ENCODE peak calls at places on chromosomes 1 and 21, in four cellular contexts. G is HepG2, R is H1, L is K562. Y is an unnamed sample.

GRCh38 chr21:14095021-14095420 is 115.7 kb downstream of the LIPI start:
- DNase-seq in G (no peak), R (no peak), L (no peak), Y (no peak)

GRCh38 chr1:92399076-92399475 is 87.6 kb downstream of the GFI1 start:
- DNase-seq in L (no peak), R (no peak), G (no peak), Y (no peak)

GRCh38 chr1:162111572-162111971 is 42.1 kb downstream of the NOS1AP start:
- DNase-seq in R (no peak), L (no peak), G (no peak), Y (no peak)

GRCh38 chr1:12617511-12617900 is 504 bp downstream of the DHRS3 start:
- DNase-seq in L (no peak), G (peak), R (no peak), Y (no peak)

GRCh38 chr1:246591504-246591903 is 25.2 kb downstream of the CNST start:
- DNase-seq in R (no peak), G (no peak), L (no peak), Y (no peak)

GRCh38 chr1:176696109-176696508 is 233.1 kb downstream of the PAPPA2 start:
- DNase-seq in L (no peak), R (no peak), G (no peak), Y (no peak)

GRCh38 chr1:231691618-231692259 is 65.1 kb downstream of the DISC1 start:
- DNase-seq in G (peak), R (peak), L (peak), Y (peak)

GRCh38 chr1:52654063-52654462 is 21.1 kb downstream of the SHISAL2A start:
- DNase-seq in R (no peak), L (no peak), G (no peak), Y (no peak)

GRCh38 chr1:36343651-36344394 is 20.4 kb upstream of the EVA1B start:
- DNase-seq in G (no peak), L (no peak), R (no peak), Y (no peak)

GRCh38 chr1:206575165-206575893 is 36.9 kb downstream of the EIF2D start:
- DNase-seq in L (peak), G (no peak), R (no peak), Y (no peak)

GRCh38 chr1:43329995-43330751 is 7.4 kb upstream of the MPL start:
- DNase-seq in L (peak), R (no peak), G (no peak), Y (no peak)

GRCh38 chr1:64396817-64397216 is 73.1 kb upstream of the CACHD1 start:
- DNase-seq in R (peak), G (no peak), L (no peak), Y (no peak)

GRCh38 chr1:247111636-247112478 is 7.7 kb upstream of the ZNF669 start:
- DNase-seq in L (peak), G (peak), R (no peak), Y (peak)

GRCh38 chr1:80961464-80962190 is 839.1 kb upstream of the ADGRL2 start:
- DNase-seq in L (no peak), R (no peak), G (no peak), Y (no peak)

GRCh38 chr1:14625587-14626447 is 27.3 kb downstream of the KAZN start:
- DNase-seq in L (no peak), R (no peak), G (no peak), Y (no peak)

GRCh38 chr1:119713538-119714456 is 2.1 kb downstream of the PHGDH start:
- DNase-seq in L (no peak), G (no peak), R (no peak), Y (no peak)

GRCh38 chr1:225449774-225450173 is 21.9 kb upstream of the LBR start:
- DNase-seq in G (no peak), L (no peak), R (no peak), Y (no peak)

GRCh38 chr1:9203623-9204022 is 31.0 kb upstream of the H6PD start:
- DNase-seq in L (no peak), G (no peak), R (no peak), Y (no peak)

GRCh38 chr1:64474639-64475038 is 4.7 kb downstream of the CACHD1 start:
- DNase-seq in L (no peak), R (no peak), G (no peak), Y (no peak)

GRCh38 chr1:235075121-235075954 is 53.3 kb downstream of the TOMM20 start:
- DNase-seq in L (no peak), R (no peak), G (peak), Y (peak)

GRCh38 chr1:35706846-35707245 is 11.8 kb downstream of the C1orf216 start:
- DNase-seq in L (no peak), G (no peak), R (no peak), Y (no peak)

GRCh38 chr1:52919720-52920199 is 1.8 kb downstream of the ECHDC2 start:
- DNase-seq in G (no peak), R (no peak), L (no peak), Y (no peak)

GRCh38 chr21:29343517-29343916 is 44.8 kb downstream of the BACH1 start:
- DNase-seq in R (no peak), L (no peak), G (no peak), Y (no peak)

GRCh38 chr1:30648408-30649000 is 74.9 kb downstream of the MATN1 start:
- DNase-seq in R (no peak), L (no peak), G (no peak), Y (no peak)

GRCh38 chr1:10380594-10381275 is 18.1 kb upstream of the PGD start:
- DNase-seq in L (no peak), G (peak), R (no peak), Y (peak)

GRCh38 chr1:173409613-173410012 is 67.5 kb upstream of the PRDX6 start:
- DNase-seq in L (no peak), G (no peak), R (no peak), Y (no peak)

GRCh38 chr1:223102797-223103533 is 40.1 kb downstream of the TLR5 start:
- DNase-seq in G (no peak), L (no peak), R (no peak), Y (no peak)

DNA sequence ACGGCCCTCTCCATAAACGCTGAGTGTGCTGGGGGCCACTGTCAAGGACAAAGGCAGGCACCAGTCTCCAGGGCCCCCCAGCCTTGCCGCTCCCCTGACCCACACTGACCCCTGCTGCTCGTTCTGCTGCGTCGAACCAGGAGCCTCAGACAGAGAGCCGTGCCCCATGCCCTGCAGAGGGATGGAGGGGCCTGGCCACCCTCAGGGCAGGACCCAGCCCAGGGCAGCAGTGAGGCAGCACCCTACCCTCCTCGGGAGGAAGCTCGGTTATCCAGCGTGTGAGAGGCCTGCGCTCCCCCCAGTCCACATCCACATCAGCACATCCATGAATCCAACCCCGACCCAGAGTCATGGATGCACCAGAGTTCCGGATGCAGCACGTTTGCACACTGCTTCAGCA is 15.1 kb downstream of the WDR4 start:
- DNase-seq in R (no peak), L (no peak), G (no peak), Y (no peak)
- TF ChIP-seq CTCF in R (no peak), L (no peak), G (peak), Y (no peak)

GRCh38 chr1:200323856-200324400 is 85.9 kb downstream of the ZNF281 start:
- DNase-seq in L (no peak), R (no peak), G (no peak), Y (no peak)
- TF ChIP-seq RNF2 in L (no peak), R (no peak), G (no peak), Y (no peak)

GRCh38 chr1:112954945-112955677 is 885 bp downstream of the SLC16A1 start:
- DNase-seq in R (peak), G (peak), L (peak), Y (peak)

GRCh38 chr1:112956503-112957132 is 622 bp upstream of the SLC16A1 start:
- DNase-seq in G (peak), R (no peak), L (no peak), Y (no peak)

GRCh38 chr1:112957133-112957812 is 1.3 kb upstream of the SLC16A1 start:
- DNase-seq in G (peak), R (peak), L (no peak), Y (peak)

GRCh38 chr1:112954059-112954458 is 1.9 kb downstream of the SLC16A1 start:
- DNase-seq in R (no peak), L (no peak), G (no peak), Y (no peak)

DNA sequence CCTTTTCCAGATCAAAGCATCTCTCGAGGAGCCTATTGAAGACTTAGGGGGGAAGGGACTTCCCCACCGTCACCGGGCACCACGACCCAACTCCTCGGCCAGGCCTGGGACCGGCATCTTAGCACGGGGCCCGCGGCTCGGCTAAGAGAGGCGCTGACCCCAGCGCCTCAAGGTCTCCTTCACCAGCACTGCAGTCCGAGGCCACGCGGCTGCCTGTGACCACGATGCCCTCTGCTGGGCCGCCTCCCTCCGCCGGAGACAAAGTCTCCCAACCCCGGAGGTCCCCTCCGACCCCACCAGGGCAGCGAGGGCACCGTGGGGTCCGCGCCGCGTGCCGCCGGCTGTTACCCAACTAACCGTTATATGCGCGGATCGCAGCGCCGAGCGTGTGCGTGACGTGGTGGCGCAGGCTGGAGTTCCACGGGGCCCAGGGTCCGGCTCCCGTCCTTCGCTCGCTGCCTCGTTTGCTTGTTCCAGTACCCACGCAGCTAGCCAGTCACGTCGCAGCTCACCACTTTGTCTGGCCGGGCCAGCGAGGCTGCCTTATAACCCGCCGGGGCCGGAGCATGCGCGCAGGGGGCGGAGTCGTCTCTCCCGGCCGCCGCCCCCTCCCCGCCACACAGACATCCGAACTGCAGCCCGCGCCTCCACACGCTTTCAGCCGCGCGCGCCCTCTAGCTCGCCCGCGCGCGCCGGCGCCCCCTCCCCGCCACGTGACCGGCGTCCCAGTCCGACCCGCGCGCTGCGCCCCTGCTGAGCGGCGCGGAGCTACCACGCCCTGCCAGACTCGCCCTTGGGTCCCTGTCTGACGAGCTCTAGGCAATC is at the start of gene SLC16A1:
- DNase-seq in R (peak), L (peak), G (peak), Y (peak)
- TF ChIP-seq CTCF in R (no peak), L (peak), G (peak), Y (peak)

GRCh38 chr1:6496360-6496704 is 4.9 kb upstream of the PLEKHG5 start:
- DNase-seq in G (no peak), L (no peak), R (no peak), Y (no peak)
- TF ChIP-seq RNF2 in G (no peak), L (no peak), R (no peak), Y (no peak)

DNA sequence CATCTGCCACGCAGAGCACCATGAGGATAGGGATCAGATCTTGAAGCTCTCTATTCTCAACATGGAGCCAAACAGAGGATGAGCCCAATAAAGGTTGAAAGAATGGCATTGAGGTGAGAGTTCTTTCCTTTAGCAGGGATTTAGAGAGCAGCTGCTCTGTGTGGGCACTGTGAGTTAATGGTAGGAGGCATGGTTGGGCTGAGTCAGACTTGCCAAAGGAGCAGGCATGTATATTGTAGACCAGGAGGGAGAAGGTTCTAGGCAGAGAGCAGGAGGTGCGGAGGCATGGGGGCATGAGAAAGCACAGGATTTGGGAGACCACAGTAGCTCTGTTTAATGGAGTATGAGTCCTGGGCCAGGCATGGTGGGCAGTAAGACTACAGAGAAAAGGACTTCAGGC is 32.0 kb downstream of the TMEM53 start:
- DNase-seq in R (no peak), L (no peak), G (no peak), Y (no peak)
- TF ChIP-seq CTCF in R (no peak), L (no peak), G (no peak), Y (no peak)

GRCh38 chr1:160672789-160673695 is 26.2 kb upstream of the SLAMF1 start:
- DNase-seq in G (no peak), L (no peak), R (no peak), Y (no peak)

GRCh38 chr1:160672118-160672517 is 25.3 kb upstream of the SLAMF1 start:
- DNase-seq in G (no peak), L (no peak), R (no peak), Y (no peak)

GRCh38 chr1:160674415-160674814 is 27.6 kb upstream of the SLAMF1 start:
- DNase-seq in R (no peak), G (no peak), L (no peak), Y (no peak)

GRCh38 chr1:160676869-160677597 is 30.2 kb upstream of the SLAMF1 start:
- DNase-seq in G (no peak), L (no peak), R (no peak), Y (no peak)

GRCh38 chr1:160675641-160676410 is 29.0 kb upstream of the SLAMF1 start:
- DNase-seq in G (peak), R (peak), L (peak), Y (peak)
- TF ChIP-seq RNF2 in G (no peak), R (no peak), L (no peak), Y (no peak)

GRCh38 chr21:18384771-18385170 is 18.8 kb downstream of the TMPRSS15 start:
- DNase-seq in R (no peak), G (no peak), L (peak), Y (peak)
- TF ChIP-seq CTCF in R (peak), G (no peak), L (no peak), Y (no peak)

GRCh38 chr1:78758493-78758892 is 108.9 kb downstream of the IFI44 start:
- DNase-seq in L (no peak), G (no peak), R (no peak), Y (no peak)
- TF ChIP-seq RNF2 in L (no peak), G (no peak), R (no peak), Y (no peak)

Y was measured in A549.